ENCODE peak calls at places on chromosomes 16 and 17, in four cellular contexts. S is Panc1, Q is body of pancreas, R is lower lobe of right lung. E is an unnamed sample. For H3K9me3, the result is how much of the 10 kb centered on the place peaks cover.

GRCh38 chr16:23484501-23485256 is 25.6 kb downstream of the GGA2 start:
- ATAC-seq in Q (no peak), R (no peak), S (no peak), E (no peak)

GRCh38 chr16:47016700-47017133 is 43.2 kb upstream of the DNAJA2 start:
- ATAC-seq in R (peak), S (no peak), Q (no peak), E (no peak)

GRCh38 chr17:28470266-28471126 is 2.9 kb upstream of the SLC13A2 start:
- ATAC-seq in S (no peak), Q (no peak), R (no peak), E (no peak)

GRCh38 chr17:76441681-76442340 is 11.1 kb downstream of the UBE2O start:
- ATAC-seq in S (no peak), R (no peak), Q (no peak), E (no peak)

GRCh38 chr17:34916120-34916519 is 45.1 kb downstream of the CCT6B start:
- ATAC-seq in R (no peak), Q (no peak), S (no peak), E (no peak)

GRCh38 chr17:58504826-58505351 is 9.5 kb downstream of the MTMR4 start:
- ATAC-seq in Q (no peak), R (peak), S (no peak), E (peak)

GRCh38 chr16:24626251-24626650 is 86.9 kb downstream of the RBBP6 start:
- ATAC-seq in R (no peak), Q (no peak), S (no peak), E (no peak)

GRCh38 chr16:57894390-57895080 is 76.4 kb downstream of the CNGB1 start:
- ATAC-seq in S (no peak), R (peak), Q (peak), E (no peak)

GRCh38 chr17:3647769-3648540 is 11.4 kb downstream of the CTNS start:
- ATAC-seq in S (peak), R (peak), Q (no peak), E (no peak)

GRCh38 chr17:50466371-50467113 is 2.1 kb downstream of the CHAD start:
- ATAC-seq in Q (no peak), R (peak), S (no peak), E (no peak)

GRCh38 chr16:9081843-9082242 is 9.6 kb upstream of the HAPSTR1 start:
- ATAC-seq in S (no peak), R (no peak), Q (no peak), E (no peak)

GRCh38 chr17:19242323-19242722 is 5.2 kb downstream of the EPN2 start:
- ATAC-seq in S (no peak), Q (peak), R (peak), E (no peak)

GRCh38 chr17:60416368-60416925 is 5.8 kb upstream of the CHCT1 start:
- ATAC-seq in S (no peak), Q (no peak), R (no peak), E (no peak)

GRCh38 chr17:50560931-50561750 is 626 bp downstream of the CACNA1G start:
- ATAC-seq in S (no peak), R (no peak), Q (no peak), E (no peak)

GRCh38 chr17:69597898-69598692 is 183.6 kb downstream of the MAP2K6 start:
- ATAC-seq in R (no peak), Q (no peak), S (no peak), E (no peak)

GRCh38 chr17:7391307-7391706 is 3.0 kb downstream of the PLSCR3 start:
- ATAC-seq in Q (no peak), R (no peak), S (no peak), E (no peak)

GRCh38 chr16:1816396-1817275 is 10.0 kb downstream of the HAGH start:
- ATAC-seq in S (no peak), R (no peak), Q (no peak), E (no peak)

GRCh38 chr17:19787733-19788357 is 39.7 kb upstream of the ALDH3A1 start:
- ATAC-seq in Q (no peak), R (no peak), S (no peak), E (no peak)

GRCh38 chr17:82080048-82080788 is 14.6 kb upstream of the DUS1L start:
- ATAC-seq in R (no peak), Q (no peak), S (no peak), E (no peak)

GRCh38 chr17:64120159-64120558 is 9.8 kb downstream of the ERN1 start:
- ATAC-seq in Q (no peak), S (no peak), R (no peak), E (no peak)

GRCh38 chr17:31425646-31426045 is 34.2 kb downstream of the RAB11FIP4 start:
- ATAC-seq in S (no peak), Q (peak), R (peak), E (no peak)

GRCh38 chr17:39605492-39606433 is 2.0 kb downstream of the NEUROD2 start:
- ATAC-seq in S (peak), R (peak), Q (peak), E (no peak)

GRCh38 chr16:24972608-24973220 is 42.5 kb downstream of the ARHGAP17 start:
- ATAC-seq in S (no peak), R (no peak), Q (no peak), E (no peak)

GRCh38 chr16:50680907-50681885 is at the start of gene SNX20:
- ATAC-seq in S (no peak), R (peak), Q (no peak), E (peak)

GRCh38 chr16:78210305-78210704 is 110.9 kb downstream of the WWOX start:
- ATAC-seq in Q (no peak), S (no peak), R (peak), E (no peak)

GRCh38 chr16:69471121-69471520 is 46.7 kb downstream of the CYB5B start:
- ATAC-seq in S (no peak), R (no peak), Q (no peak), E (no peak)

GRCh38 chr16:12097523-12098428 is 121.2 kb downstream of the SNX29 start:
- ATAC-seq in Q (peak), R (peak), S (no peak), E (peak)

GRCh38 chr17:1438593-1439083 is 17.4 kb downstream of the CRK start:
- ATAC-seq in S (no peak), R (no peak), Q (no peak), E (peak)

GRCh38 chr17:74959826-74960738 is 12.5 kb downstream of the HID1 start:
- ATAC-seq in Q (no peak), S (peak), R (peak), E (no peak)

GRCh38 chr17:80270836-80271235 is 10.2 kb downstream of the RNF213 start:
- ATAC-seq in R (peak), S (peak), Q (no peak), E (no peak)

GRCh38 chr17:76008630-76009425 is 8.2 kb downstream of the CDK3 start:
- ATAC-seq in S (no peak), Q (no peak), R (no peak), E (no peak)

GRCh38 chr16:12323007-12323699 is 346.6 kb downstream of the SNX29 start:
- ATAC-seq in R (no peak), Q (no peak), S (no peak), E (no peak)

GRCh38 chr17:27217631-27218030 is 76.3 kb upstream of the WSB1 start:
- ATAC-seq in R (peak), Q (no peak), S (no peak), E (no peak)

GRCh38 chr17:27518048-27518447 is 61.8 kb downstream of the KSR1 start:
- ATAC-seq in Q (no peak), S (no peak), R (no peak), E (no peak)

GRCh38 chr17:61460796-61461585 is 8.8 kb downstream of the TBX4 start:
- ATAC-seq in Q (no peak), S (no peak), R (peak), E (no peak)

GRCh38 chr17:61461586-61461966 is 9.4 kb downstream of the TBX4 start:
- ATAC-seq in Q (no peak), S (no peak), R (no peak), E (no peak)

GRCh38 chr17:61462734-61463067 is 10.5 kb downstream of the TBX4 start:
- ATAC-seq in R (no peak), Q (no peak), S (no peak), E (no peak)

GRCh38 chr17:61463068-61463980 is 11.1 kb downstream of the TBX4 start:
- ATAC-seq in S (no peak), Q (no peak), R (peak), E (no peak)

DNA sequence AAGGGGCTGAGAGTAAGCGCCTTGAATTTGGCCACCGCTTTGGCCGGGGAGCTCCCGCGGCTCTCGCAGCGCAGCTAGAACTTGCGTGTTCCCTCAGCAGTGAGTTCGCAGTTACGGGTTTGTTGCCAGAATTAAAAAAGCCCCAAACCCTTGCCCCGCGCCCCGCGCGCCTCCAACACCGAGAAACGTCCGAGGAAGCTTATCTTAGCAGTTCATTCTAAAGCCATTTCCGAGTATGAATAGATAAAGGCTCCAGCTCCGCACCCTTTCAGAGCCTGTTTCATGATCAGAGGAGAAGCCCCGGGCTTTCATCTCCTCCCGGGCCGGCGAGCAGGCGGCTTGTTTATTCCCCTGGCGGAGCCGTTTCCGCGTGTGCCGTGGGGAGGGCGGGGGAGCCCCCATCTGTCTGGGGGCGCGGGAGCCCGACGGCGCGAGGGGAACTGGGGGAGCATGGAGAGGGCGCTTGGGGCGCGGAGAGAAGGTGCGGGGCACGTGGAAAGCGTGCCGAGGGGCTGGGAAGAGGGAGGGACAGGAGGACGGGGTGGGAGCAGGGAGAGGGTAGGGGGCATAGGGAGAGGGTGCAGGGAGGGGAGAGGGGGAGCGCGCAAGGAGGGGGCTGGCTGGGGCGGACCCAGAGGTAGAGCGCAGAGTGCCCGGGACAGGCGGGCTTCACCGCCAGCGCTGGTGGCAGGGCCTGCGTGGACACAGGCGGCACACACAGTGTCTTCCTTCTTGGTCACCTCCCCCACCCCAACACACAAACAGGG is 9.9 kb downstream of the TBX4 start:
- ATAC-seq in S (no peak), R (no peak), Q (no peak), E (no peak)
- H3K4me3 ChIP-seq in S (peak), R (peak), Q (no peak), E (peak)

DNA sequence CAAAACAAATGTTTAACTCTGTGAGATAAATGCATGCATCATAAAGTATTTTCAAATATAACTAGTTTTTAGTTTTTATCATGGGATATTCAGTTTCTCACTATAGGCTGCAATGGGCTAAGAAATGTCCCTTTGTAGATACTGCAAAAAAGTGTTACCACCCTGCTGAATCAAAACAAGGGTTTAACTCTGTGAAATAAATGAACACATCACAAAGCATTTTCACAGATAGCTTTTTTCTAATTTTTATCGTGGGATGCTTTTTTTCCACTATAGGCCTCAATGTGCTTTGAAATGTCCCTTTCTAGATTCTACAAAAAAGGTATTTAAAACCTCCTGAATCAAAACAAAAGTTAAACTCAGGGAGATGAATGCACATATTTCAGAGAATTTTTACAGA is 541.1 kb downstream of the KCNJ18 start:
- ATAC-seq in Q (no peak), R (no peak), S (no peak), E (no peak)
- H3K9me3 ChIP-seq in Q (under half), R (under half), S (under half), E (under half)

GRCh38 chr16:85615014-85615851 is 2.1 kb downstream of the GSE1 start:
- ATAC-seq in S (peak), Q (peak), R (peak), E (no peak)
- H3K4me3 ChIP-seq in S (peak), Q (no peak), R (peak), E (no peak)

DNA sequence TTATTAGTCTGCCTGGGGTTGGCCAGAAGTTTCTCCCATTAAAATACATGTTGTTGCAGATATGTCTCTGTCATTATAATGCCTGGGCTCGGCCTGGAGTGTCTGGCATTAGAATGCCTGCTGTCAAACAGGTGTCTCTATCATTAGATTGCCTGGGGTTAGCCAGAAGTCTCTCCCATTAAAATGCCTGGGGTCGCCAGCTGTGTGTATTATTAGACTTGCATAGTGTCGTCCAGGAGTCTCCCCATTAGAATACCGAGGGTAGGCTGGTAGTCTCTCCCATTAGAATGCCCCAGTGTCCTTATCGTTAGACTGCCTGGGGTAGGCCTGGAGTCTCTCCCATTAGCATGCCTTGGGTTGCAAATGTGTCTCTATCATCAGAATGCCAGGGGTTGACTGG is 2270.8 kb downstream of the TP53TG3F start:
- ATAC-seq in S (no peak), Q (no peak), R (no peak), E (no peak)
- H3K9me3 ChIP-seq in S (under half), Q (under half), R (under half), E (under half)

DNA sequence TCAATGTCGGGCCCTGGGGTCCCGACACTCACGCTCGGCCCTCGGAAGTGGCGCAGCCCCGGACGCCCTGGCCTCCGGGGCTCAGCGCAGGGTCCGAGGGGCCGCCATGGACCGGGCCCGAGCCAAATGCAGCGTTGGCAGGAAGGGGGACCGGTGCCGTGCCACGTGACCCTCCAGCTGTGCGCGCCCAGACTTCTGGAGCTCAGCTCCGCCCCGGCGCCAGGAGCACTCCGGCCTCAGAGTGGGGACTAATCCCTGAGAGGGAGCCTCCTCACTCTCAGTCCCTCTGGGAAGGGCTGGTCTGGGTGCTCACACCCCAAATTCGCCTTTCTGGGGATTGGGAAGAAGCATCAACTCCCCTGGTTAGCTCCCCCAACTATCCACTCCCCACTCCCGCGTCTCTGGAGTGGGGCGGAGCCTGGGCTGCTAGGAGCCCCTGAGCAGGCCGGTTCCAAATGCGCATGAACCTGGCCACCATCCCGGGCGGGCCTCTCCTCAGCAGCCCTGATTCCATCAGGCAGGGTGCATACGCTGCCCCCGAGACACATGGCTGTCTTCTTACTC is at the start of gene B3GNT9:
- ATAC-seq in R (peak), S (peak), Q (peak), E (peak)
- H3K4me3 ChIP-seq in R (peak), S (peak), Q (peak), E (peak)

DNA sequence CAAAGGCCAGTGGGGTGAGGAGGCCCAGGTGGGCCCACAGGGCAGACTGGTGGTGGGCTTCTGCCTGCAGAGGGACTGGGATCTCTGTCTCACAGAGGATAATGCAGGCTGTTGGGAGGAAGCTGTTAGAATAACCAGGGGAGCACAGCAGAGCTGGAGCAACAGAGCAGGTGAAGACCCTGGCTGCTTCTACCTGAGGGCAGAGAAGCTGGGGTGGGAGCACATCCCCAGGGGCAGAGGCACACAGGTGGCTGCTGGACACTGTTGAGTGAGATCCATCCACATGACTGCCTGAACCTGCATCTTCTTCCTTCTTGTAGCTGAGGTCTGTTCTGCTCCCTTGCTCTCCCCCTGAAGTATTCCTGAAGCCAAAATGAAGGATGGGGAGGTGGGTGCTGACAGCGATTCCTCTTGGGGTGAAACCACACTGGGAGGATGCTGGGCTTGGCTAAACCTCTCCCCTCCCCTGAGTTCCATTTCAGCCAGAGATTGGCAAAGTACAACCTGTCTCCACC is 1725.0 kb downstream of the TP53TG3F start:
- ATAC-seq in S (no peak), Q (no peak), R (no peak), E (no peak)
- H3K9me3 ChIP-seq in S (under half), Q (under half), R (under half), E (under half)

DNA sequence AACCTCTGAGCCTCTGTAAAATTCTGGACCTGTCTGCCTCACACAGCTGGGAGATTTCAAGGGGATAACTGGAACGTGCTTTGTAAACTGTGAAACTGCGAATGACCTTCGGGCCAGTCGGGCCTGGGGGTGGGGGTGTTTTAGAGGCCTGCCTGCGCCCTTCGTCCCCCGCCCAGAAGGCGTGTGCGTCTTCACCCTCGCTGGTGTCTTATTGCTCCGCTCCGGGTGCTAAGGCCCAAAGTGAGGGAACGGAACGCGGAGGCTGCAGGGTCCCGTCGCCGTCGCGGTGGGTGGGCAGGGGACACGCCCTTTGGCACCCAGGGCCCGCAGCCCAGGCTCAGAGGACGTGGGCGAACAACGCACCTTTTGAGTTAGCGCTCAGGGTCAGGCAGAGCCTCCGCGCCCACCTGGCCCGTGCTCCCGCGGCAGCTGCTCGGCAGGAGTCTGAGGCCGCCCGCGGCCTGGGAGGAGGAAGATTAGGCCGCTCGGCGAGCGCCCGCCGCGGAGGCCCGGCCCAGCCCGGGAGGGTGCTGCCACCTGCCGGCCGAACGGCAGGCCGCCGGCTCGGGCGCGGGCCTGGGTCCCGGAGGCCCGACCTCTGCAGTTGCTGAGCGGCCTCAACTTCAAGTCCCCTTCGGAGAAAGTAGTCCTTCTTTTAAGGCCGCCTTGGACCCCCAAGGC is 29.7 kb downstream of the DCAKD start:
- ATAC-seq in R (peak), S (peak), Q (peak), E (peak)
- H3K4me3 ChIP-seq in R (peak), S (peak), Q (no peak), E (peak)

GRCh38 chr17:5184284-5184683 is 7.4 kb downstream of the ZNF594 start:
- ATAC-seq in S (no peak), R (no peak), Q (no peak), E (no peak)

GRCh38 chr17:5182597-5183409 is 8.9 kb downstream of the ZNF594 start:
- ATAC-seq in S (no peak), Q (no peak), R (no peak), E (no peak)

GRCh38 chr17:5183410-5183793 is 8.3 kb downstream of the ZNF594 start:
- ATAC-seq in R (no peak), S (no peak), Q (no peak), E (no peak)

GRCh38 chr17:5181509-5182305 is 10.0 kb downstream of the ZNF594 start:
- ATAC-seq in Q (no peak), R (no peak), S (no peak), E (no peak)

GRCh38 chr17:5179003-5179402 is 12.7 kb downstream of the ZNF594 start:
- ATAC-seq in S (no peak), Q (no peak), R (no peak), E (no peak)
- H3K9me3 ChIP-seq in S (half or more), Q (under half), R (half or more), E (under half)